ENCODE peak calls at places on chromosomes 13 and 19, in nine cellular contexts. One of them, this sample, is unnamed.

GRCh38 chr19:3665681-3666544 is 34.4 kb downstream of the PIP5K1C start:
- DNase-seq in body of pancreas: peak; percentile 58
- DNase-seq in HFFc6: no peak
- DNase-seq in left lung: peak; percentile 93
- DNase-seq in tibial artery: peak; percentile 50
- DNase-seq in A673: peak; percentile 43
- DNase-seq in progenitor cell of endocrine pancreas: peak; percentile 76
- DNase-seq in mesothelial cell of epicardium: peak; percentile 63
- DNase-seq in foreskin fibroblast: peak; percentile 68
- DNase-seq in this sample: peak; percentile 91

GRCh38 chr13:19362946-19363510 is 181.4 kb upstream of the TUBA3C start:
- DNase-seq in progenitor cell of endocrine pancreas: no peak
- DNase-seq in left lung: no peak
- DNase-seq in foreskin fibroblast: no peak
- DNase-seq in A673: no peak
- DNase-seq in body of pancreas: no peak
- DNase-seq in mesothelial cell of epicardium: no peak
- DNase-seq in HFFc6: no peak
- DNase-seq in tibial artery: no peak
- DNase-seq in this sample: no peak

GRCh38 chr19:41588497-41589209 is 12.7 kb downstream of the CEACAM21 start:
- DNase-seq in body of pancreas: no peak
- DNase-seq in tibial artery: no peak
- DNase-seq in HFFc6: peak; percentile 18
- DNase-seq in foreskin fibroblast: peak; percentile 61
- DNase-seq in progenitor cell of endocrine pancreas: no peak
- DNase-seq in left lung: no peak
- DNase-seq in A673: peak; percentile 57
- DNase-seq in mesothelial cell of epicardium: no peak
- DNase-seq in this sample: no peak

GRCh38 chr19:16957151-16957662 is 68.4 kb downstream of the F2RL3 start:
- DNase-seq in A673: peak; percentile 76
- DNase-seq in HFFc6: no peak
- DNase-seq in foreskin fibroblast: no peak
- DNase-seq in progenitor cell of endocrine pancreas: no peak
- DNase-seq in left lung: no peak
- DNase-seq in mesothelial cell of epicardium: no peak
- DNase-seq in tibial artery: peak; percentile 45
- DNase-seq in body of pancreas: no peak
- DNase-seq in this sample: no peak

GRCh38 chr13:23509781-23510543 is 60.2 kb upstream of the TNFRSF19 start:
- DNase-seq in progenitor cell of endocrine pancreas: no peak
- DNase-seq in A673: no peak
- DNase-seq in mesothelial cell of epicardium: no peak
- DNase-seq in body of pancreas: no peak
- DNase-seq in foreskin fibroblast: peak; percentile 66
- DNase-seq in HFFc6: peak; percentile 79
- DNase-seq in left lung: no peak
- DNase-seq in tibial artery: no peak
- DNase-seq in this sample: no peak

GRCh38 chr19:44212865-44213346 is 574 bp downstream of the ZNF227 start:
- DNase-seq in A673: peak; percentile 30
- DNase-seq in tibial artery: no peak
- DNase-seq in left lung: no peak
- DNase-seq in progenitor cell of endocrine pancreas: no peak
- DNase-seq in HFFc6: peak; percentile 3
- DNase-seq in body of pancreas: no peak
- DNase-seq in mesothelial cell of epicardium: no peak
- DNase-seq in foreskin fibroblast: peak; percentile 65
- DNase-seq in this sample: no peak

GRCh38 chr19:49894879-49895565 is 1.7 kb downstream of the IL4I1 start:
- DNase-seq in left lung: no peak
- DNase-seq in mesothelial cell of epicardium: no peak
- DNase-seq in HFFc6: no peak
- DNase-seq in tibial artery: no peak
- DNase-seq in body of pancreas: no peak
- DNase-seq in A673: no peak
- DNase-seq in foreskin fibroblast: no peak
- DNase-seq in progenitor cell of endocrine pancreas: no peak
- DNase-seq in this sample: peak; percentile 24

GRCh38 chr19:49906879-49907564 is 10.3 kb upstream of the IL4I1 start:
- DNase-seq in progenitor cell of endocrine pancreas: no peak
- DNase-seq in left lung: no peak
- DNase-seq in foreskin fibroblast: no peak
- DNase-seq in A673: no peak
- DNase-seq in HFFc6: no peak
- DNase-seq in body of pancreas: no peak
- DNase-seq in tibial artery: no peak
- DNase-seq in mesothelial cell of epicardium: no peak
- DNase-seq in this sample: no peak

GRCh38 chr13:91722267-91722884 is 324.0 kb downstream of the GPC5 start:
- DNase-seq in A673: peak; percentile 48
- DNase-seq in mesothelial cell of epicardium: no peak
- DNase-seq in left lung: no peak
- DNase-seq in body of pancreas: no peak
- DNase-seq in foreskin fibroblast: peak; percentile 4
- DNase-seq in progenitor cell of endocrine pancreas: no peak
- DNase-seq in HFFc6: peak; percentile 2
- DNase-seq in tibial artery: no peak
- DNase-seq in this sample: no peak

GRCh38 chr13:59047546-59047945 is 1116.2 kb downstream of the DIAPH3 start:
- DNase-seq in body of pancreas: no peak
- DNase-seq in mesothelial cell of epicardium: no peak
- DNase-seq in tibial artery: no peak
- DNase-seq in progenitor cell of endocrine pancreas: no peak
- DNase-seq in left lung: no peak
- DNase-seq in foreskin fibroblast: no peak
- DNase-seq in A673: no peak
- DNase-seq in HFFc6: no peak
- DNase-seq in this sample: no peak

GRCh38 chr13:79870123-79870522 is 389.2 kb downstream of the NDFIP2 start:
- DNase-seq in progenitor cell of endocrine pancreas: no peak
- DNase-seq in left lung: no peak
- DNase-seq in foreskin fibroblast: peak; percentile 53
- DNase-seq in mesothelial cell of epicardium: no peak
- DNase-seq in A673: no peak
- DNase-seq in tibial artery: no peak
- DNase-seq in body of pancreas: no peak
- DNase-seq in HFFc6: no peak
- DNase-seq in this sample: no peak

DNA sequence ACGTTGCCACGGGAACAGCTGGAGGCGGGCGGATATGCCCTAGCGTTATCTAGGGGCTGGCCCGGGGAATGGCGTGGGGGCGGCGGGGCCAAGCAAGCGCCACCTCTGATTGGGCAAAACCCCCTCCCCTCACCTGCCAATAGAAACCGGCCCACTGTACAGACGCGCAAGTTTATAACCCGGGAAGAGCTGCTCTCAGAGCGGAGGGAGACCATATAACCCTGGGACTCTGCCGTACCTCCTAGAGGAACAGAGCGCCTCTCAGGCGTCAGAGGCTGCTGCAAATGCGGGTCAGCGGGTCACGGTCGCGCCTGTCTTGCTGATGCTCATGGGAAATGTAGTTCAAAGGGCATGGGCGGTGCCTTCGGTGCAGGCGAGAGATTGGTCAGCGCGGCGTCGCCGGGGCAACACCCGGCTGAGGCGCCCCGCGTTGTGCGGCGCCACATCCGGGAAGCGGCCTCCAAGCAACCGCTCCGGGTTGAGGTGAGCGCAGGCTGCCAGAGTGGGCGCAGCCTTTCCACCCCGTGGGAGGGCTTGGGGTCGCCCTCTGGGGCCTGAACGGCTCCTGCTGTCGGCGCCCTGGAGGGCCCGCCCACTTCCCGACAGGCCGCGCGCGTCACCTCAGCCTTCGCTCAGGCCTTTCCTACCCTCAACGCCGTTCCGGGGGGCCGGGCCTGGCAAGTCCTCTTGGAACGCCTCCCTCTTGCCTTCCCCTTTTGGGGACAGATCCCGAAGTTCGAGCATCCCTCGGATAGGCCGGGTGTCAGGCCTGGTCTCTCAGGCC is at the start of gene ZNF446:
- DNase-seq in tibial artery: peak; percentile 99
- DNase-seq in mesothelial cell of epicardium: peak; percentile 75
- DNase-seq in body of pancreas: peak; percentile 96
- DNase-seq in left lung: peak; percentile 97
- DNase-seq in A673: peak; percentile 98
- DNase-seq in progenitor cell of endocrine pancreas: peak; percentile 85
- DNase-seq in foreskin fibroblast: peak; percentile 99
- DNase-seq in HFFc6: peak; percentile 97
- DNase-seq in this sample: peak; percentile 92
- TF ChIP-seq CTCF in tibial artery: no peak
- TF ChIP-seq CTCF in mesothelial cell of epicardium: no peak
- TF ChIP-seq CTCF in body of pancreas: no peak
- TF ChIP-seq CTCF in left lung: no peak
- TF ChIP-seq CTCF in A673: no peak
- TF ChIP-seq CTCF in progenitor cell of endocrine pancreas: no peak
- TF ChIP-seq CTCF in foreskin fibroblast: no peak
- TF ChIP-seq CTCF in HFFc6: no peak
- TF ChIP-seq CTCF in this sample: no peak

GRCh38 chr13:28045861-28046260 is 54.5 kb downstream of the FLT3 start:
- DNase-seq in foreskin fibroblast: no peak
- DNase-seq in tibial artery: no peak
- DNase-seq in A673: no peak
- DNase-seq in HFFc6: no peak
- DNase-seq in left lung: no peak
- DNase-seq in progenitor cell of endocrine pancreas: no peak
- DNase-seq in mesothelial cell of epicardium: no peak
- DNase-seq in body of pancreas: no peak
- DNase-seq in this sample: no peak
- TF ChIP-seq CTCF in foreskin fibroblast: no peak
- TF ChIP-seq CTCF in tibial artery: no peak
- TF ChIP-seq CTCF in A673: no peak
- TF ChIP-seq CTCF in HFFc6: no peak
- TF ChIP-seq CTCF in left lung: no peak
- TF ChIP-seq CTCF in progenitor cell of endocrine pancreas: no peak
- TF ChIP-seq CTCF in mesothelial cell of epicardium: no peak
- TF ChIP-seq CTCF in body of pancreas: no peak
- TF ChIP-seq CTCF in this sample: no peak

DNA sequence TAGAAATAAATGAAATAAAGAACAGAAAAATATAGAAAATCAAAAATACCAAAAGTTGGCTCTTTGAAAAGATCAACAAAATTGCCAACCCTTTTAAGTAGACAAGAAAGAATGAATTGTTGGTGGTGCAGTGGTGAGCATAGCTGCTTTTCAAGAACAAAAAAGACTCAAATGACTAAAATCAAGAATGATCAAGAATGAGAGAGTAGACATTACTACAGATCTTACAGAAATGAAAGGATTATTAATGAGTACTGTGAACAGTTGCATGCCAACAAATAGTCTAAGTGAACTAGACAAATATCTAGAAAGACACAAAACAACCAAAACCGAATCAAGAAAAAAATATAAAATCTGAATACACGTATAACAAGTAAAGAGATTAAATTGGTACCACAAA is 53.9 kb downstream of the FNDC3A start:
- DNase-seq in progenitor cell of endocrine pancreas: no peak
- DNase-seq in tibial artery: no peak
- DNase-seq in body of pancreas: no peak
- DNase-seq in HFFc6: no peak
- DNase-seq in left lung: no peak
- DNase-seq in foreskin fibroblast: no peak
- DNase-seq in mesothelial cell of epicardium: no peak
- DNase-seq in A673: no peak
- DNase-seq in this sample: no peak
- TF ChIP-seq CTCF in progenitor cell of endocrine pancreas: no peak
- TF ChIP-seq CTCF in tibial artery: no peak
- TF ChIP-seq CTCF in body of pancreas: no peak
- TF ChIP-seq CTCF in HFFc6: no peak
- TF ChIP-seq CTCF in left lung: no peak
- TF ChIP-seq CTCF in foreskin fibroblast: no peak
- TF ChIP-seq CTCF in mesothelial cell of epicardium: no peak
- TF ChIP-seq CTCF in A673: no peak
- TF ChIP-seq CTCF in this sample: no peak

GRCh38 chr13:110872034-110872767 is 42.7 kb downstream of the ANKRD10 start:
- DNase-seq in HFFc6: no peak
- DNase-seq in mesothelial cell of epicardium: no peak
- DNase-seq in body of pancreas: no peak
- DNase-seq in progenitor cell of endocrine pancreas: no peak
- DNase-seq in left lung: no peak
- DNase-seq in tibial artery: no peak
- DNase-seq in A673: no peak
- DNase-seq in foreskin fibroblast: peak; percentile 38
- DNase-seq in this sample: no peak

GRCh38 chr13:110867380-110867779 is 47.5 kb downstream of the ANKRD10 start:
- DNase-seq in body of pancreas: no peak
- DNase-seq in progenitor cell of endocrine pancreas: no peak
- DNase-seq in left lung: no peak
- DNase-seq in mesothelial cell of epicardium: no peak
- DNase-seq in A673: no peak
- DNase-seq in tibial artery: no peak
- DNase-seq in foreskin fibroblast: no peak
- DNase-seq in HFFc6: no peak
- DNase-seq in this sample: no peak

GRCh38 chr13:110869231-110869804 is 45.6 kb downstream of the ANKRD10 start:
- DNase-seq in tibial artery: no peak
- DNase-seq in body of pancreas: no peak
- DNase-seq in foreskin fibroblast: no peak
- DNase-seq in left lung: no peak
- DNase-seq in A673: no peak
- DNase-seq in progenitor cell of endocrine pancreas: no peak
- DNase-seq in mesothelial cell of epicardium: no peak
- DNase-seq in HFFc6: no peak
- DNase-seq in this sample: no peak

GRCh38 chr13:110868631-110869165 is 46.2 kb downstream of the ANKRD10 start:
- DNase-seq in HFFc6: no peak
- DNase-seq in progenitor cell of endocrine pancreas: no peak
- DNase-seq in A673: no peak
- DNase-seq in body of pancreas: no peak
- DNase-seq in mesothelial cell of epicardium: no peak
- DNase-seq in tibial artery: no peak
- DNase-seq in foreskin fibroblast: no peak
- DNase-seq in left lung: no peak
- DNase-seq in this sample: no peak

GRCh38 chr13:110869805-110870706 is 44.8 kb downstream of the ANKRD10 start:
- DNase-seq in A673: peak; percentile 17
- DNase-seq in progenitor cell of endocrine pancreas: no peak
- DNase-seq in foreskin fibroblast: peak; percentile 100
- DNase-seq in tibial artery: peak; percentile 96
- DNase-seq in HFFc6: peak; percentile 100
- DNase-seq in mesothelial cell of epicardium: no peak
- DNase-seq in left lung: peak; percentile 84
- DNase-seq in body of pancreas: peak; percentile 94
- DNase-seq in this sample: no peak
- TF ChIP-seq CTCF in A673: peak; percentile 8
- TF ChIP-seq CTCF in progenitor cell of endocrine pancreas: no peak
- TF ChIP-seq CTCF in foreskin fibroblast: no peak
- TF ChIP-seq CTCF in tibial artery: peak; percentile 31
- TF ChIP-seq CTCF in HFFc6: peak; percentile 56
- TF ChIP-seq CTCF in mesothelial cell of epicardium: no peak
- TF ChIP-seq CTCF in left lung: no peak
- TF ChIP-seq CTCF in body of pancreas: no peak
- TF ChIP-seq CTCF in this sample: no peak